ENCODE peak calls at places on chromosomes 6 and 20, in four cellular contexts. One of them, this sample, is unnamed.

GRCh38 chr20:33837096-33837830 is 26.1 kb downstream of the CHMP4B start:
- DNase-seq in mammary epithelial cell: no peak
- DNase-seq in pancreas: no peak
- DNase-seq in HCT116: no peak
- DNase-seq in this sample: no peak

GRCh38 chr20:16040742-16041141 is 532.5 kb downstream of the KIF16B start:
- DNase-seq in pancreas: no peak
- DNase-seq in mammary epithelial cell: no peak
- DNase-seq in HCT116: no peak
- DNase-seq in this sample: no peak

GRCh38 chr20:23513164-23513563 is 22.2 kb downstream of the CST8 start:
- DNase-seq in pancreas: no peak
- DNase-seq in HCT116: no peak
- DNase-seq in mammary epithelial cell: no peak
- DNase-seq in this sample: no peak

GRCh38 chr6:150072201-150072600 is 3.3 kb upstream of the ULBP3 start:
- DNase-seq in pancreas: peak; percentile 68
- DNase-seq in HCT116: peak; percentile 90
- DNase-seq in mammary epithelial cell: peak; percentile 71
- DNase-seq in this sample: peak; percentile 84

GRCh38 chr20:10185741-10186558 is 32.7 kb upstream of the SNAP25 start:
- DNase-seq in mammary epithelial cell: no peak
- DNase-seq in pancreas: peak; percentile 68
- DNase-seq in HCT116: no peak
- DNase-seq in this sample: no peak

GRCh38 chr6:5087389-5087788 is 2.2 kb downstream of the PPP1R3G start:
- DNase-seq in pancreas: peak; percentile 38
- DNase-seq in mammary epithelial cell: no peak
- DNase-seq in HCT116: no peak
- DNase-seq in this sample: no peak

GRCh38 chr6:157530126-157530525 is 149.1 kb downstream of the ZDHHC14 start:
- DNase-seq in mammary epithelial cell: no peak
- DNase-seq in HCT116: no peak
- DNase-seq in pancreas: no peak
- DNase-seq in this sample: no peak

GRCh38 chr6:14804001-14804401 is 441.9 kb upstream of the JARID2 start:
- DNase-seq in HCT116: no peak
- DNase-seq in mammary epithelial cell: peak; percentile 80
- DNase-seq in pancreas: no peak
- DNase-seq in this sample: no peak

GRCh38 chr20:39849664-39850063 is 839.4 kb downstream of the MAFB start:
- DNase-seq in pancreas: peak; percentile 43
- DNase-seq in HCT116: no peak
- DNase-seq in mammary epithelial cell: peak; percentile 88
- DNase-seq in this sample: no peak

GRCh38 chr20:44324343-44324742 is 12.5 kb upstream of the R3HDML start:
- DNase-seq in HCT116: no peak
- DNase-seq in mammary epithelial cell: peak; percentile 27
- DNase-seq in pancreas: no peak
- DNase-seq in this sample: no peak

GRCh38 chr6:84103029-84103428 is 69.5 kb downstream of the MRAP2 start:
- DNase-seq in pancreas: no peak
- DNase-seq in mammary epithelial cell: no peak
- DNase-seq in HCT116: no peak
- DNase-seq in this sample: no peak

GRCh38 chr20:35561671-35562070 is 19.8 kb downstream of the ERGIC3 start:
- DNase-seq in HCT116: no peak
- DNase-seq in pancreas: no peak
- DNase-seq in mammary epithelial cell: no peak
- DNase-seq in this sample: peak; percentile 42

GRCh38 chr6:331622-332521 is 39.6 kb downstream of the DUSP22 start:
- DNase-seq in pancreas: no peak
- DNase-seq in mammary epithelial cell: no peak
- DNase-seq in HCT116: no peak
- DNase-seq in this sample: no peak

DNA sequence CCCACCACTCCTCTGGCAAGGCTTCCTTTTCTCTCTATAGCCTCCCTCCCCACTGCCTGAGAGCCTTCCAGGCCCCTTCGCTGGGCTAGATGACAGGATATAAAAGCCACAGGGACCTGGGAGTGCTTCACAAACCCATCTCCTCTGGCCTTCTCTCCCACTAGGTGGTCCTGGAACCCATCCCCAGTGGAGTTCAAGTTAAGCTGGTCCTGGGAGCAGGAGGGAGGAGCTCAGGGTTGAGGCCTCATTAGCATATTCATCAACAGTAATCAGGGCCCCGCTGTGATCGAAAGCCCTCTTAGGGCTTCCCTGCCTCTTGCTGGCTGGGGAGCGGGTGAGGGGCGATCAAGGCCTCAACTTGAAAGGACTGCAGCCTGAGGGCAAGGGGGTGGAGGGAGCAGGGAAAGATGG is 9.1 kb downstream of the EBF4 start:
- DNase-seq in pancreas: no peak
- DNase-seq in mammary epithelial cell: no peak
- DNase-seq in HCT116: no peak
- DNase-seq in this sample: no peak
- H3K27me3 ChIP-seq in pancreas: no peaks in the 10 kb centered on the region
- H3K27me3 ChIP-seq in mammary epithelial cell: peaks cover 6% of the 10 kb centered on the region
- H3K27me3 ChIP-seq in HCT116: no peaks in the 10 kb centered on the region
- H3K27me3 ChIP-seq in this sample: peaks cover 64% of the 10 kb centered on the region

DNA sequence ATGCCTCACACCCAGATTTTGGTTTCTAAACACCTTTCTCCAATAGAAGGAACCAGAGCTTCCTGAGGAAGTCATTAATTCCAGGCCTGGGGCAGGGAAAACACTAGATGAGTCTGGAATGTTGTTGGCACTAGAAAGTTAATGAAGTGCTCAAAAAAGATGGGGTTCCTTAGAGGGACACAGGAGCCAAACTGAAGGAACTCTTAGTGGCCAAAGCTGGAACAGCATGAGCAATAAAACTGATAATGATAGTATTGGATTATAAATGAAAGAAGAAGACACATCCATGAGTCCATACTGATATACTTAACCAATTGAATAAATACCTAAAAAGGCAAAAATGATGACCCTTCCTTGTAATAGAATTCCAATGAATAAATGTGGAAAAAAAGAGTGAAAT is 4.4 kb downstream of the IL20RA start:
- DNase-seq in pancreas: no peak
- DNase-seq in HCT116: no peak
- DNase-seq in mammary epithelial cell: no peak
- DNase-seq in this sample: no peak
- H3K27me3 ChIP-seq in pancreas: no peaks in the 10 kb centered on the region
- H3K27me3 ChIP-seq in HCT116: peaks cover 5% of the 10 kb centered on the region
- H3K27me3 ChIP-seq in mammary epithelial cell: peaks cover 38% of the 10 kb centered on the region
- H3K27me3 ChIP-seq in this sample: peaks cover 19% of the 10 kb centered on the region

GRCh38 chr6:100446922-100447899 is 17.5 kb downstream of the SIM1 start:
- DNase-seq in HCT116: no peak
- DNase-seq in pancreas: no peak
- DNase-seq in mammary epithelial cell: no peak
- DNase-seq in this sample: no peak
- H3K27me3 ChIP-seq in HCT116: no peaks in the 10 kb centered on the region
- H3K27me3 ChIP-seq in pancreas: no peaks in the 10 kb centered on the region
- H3K27me3 ChIP-seq in mammary epithelial cell: peaks cover 31% of the 10 kb centered on the region
- H3K27me3 ChIP-seq in this sample: peaks cover 30% of the 10 kb centered on the region

GRCh38 chr6:138691595-138692057 is 81.9 kb upstream of the CCDC28A start:
- DNase-seq in HCT116: peak; percentile 52
- DNase-seq in pancreas: peak; percentile 27
- DNase-seq in mammary epithelial cell: peak; percentile 86
- DNase-seq in this sample: no peak
- H3K27me3 ChIP-seq in HCT116: no peaks in the 10 kb centered on the region
- H3K27me3 ChIP-seq in pancreas: no peaks in the 10 kb centered on the region
- H3K27me3 ChIP-seq in mammary epithelial cell: no peaks in the 10 kb centered on the region
- H3K27me3 ChIP-seq in this sample: peaks cover 29% of the 10 kb centered on the region

DNA sequence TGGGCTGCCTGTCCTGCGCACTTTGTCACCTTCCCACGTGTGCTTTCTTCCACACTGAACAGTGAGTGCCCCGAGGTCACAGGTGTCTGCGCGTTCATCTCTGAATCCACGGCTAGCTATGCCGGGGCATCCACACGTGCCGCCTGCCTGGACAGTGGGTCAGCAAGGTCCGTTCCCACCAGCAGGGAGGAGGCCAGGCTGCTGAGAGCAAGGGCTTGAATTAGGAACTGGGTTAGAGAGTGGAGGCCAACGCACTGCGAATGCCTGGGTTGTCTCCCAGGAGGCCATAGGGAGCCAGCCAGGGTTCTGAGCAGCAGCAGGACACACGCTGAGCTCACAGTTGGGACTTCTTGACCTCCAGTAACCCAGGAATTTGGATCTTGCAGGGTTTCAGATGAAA is 248.1 kb downstream of the TAF4 start:
- DNase-seq in pancreas: no peak
- DNase-seq in mammary epithelial cell: no peak
- DNase-seq in HCT116: no peak
- DNase-seq in this sample: no peak
- H3K27me3 ChIP-seq in pancreas: no peaks in the 10 kb centered on the region
- H3K27me3 ChIP-seq in mammary epithelial cell: no peaks in the 10 kb centered on the region
- H3K27me3 ChIP-seq in HCT116: peaks cover 10% of the 10 kb centered on the region
- H3K27me3 ChIP-seq in this sample: peaks cover 77% of the 10 kb centered on the region

DNA sequence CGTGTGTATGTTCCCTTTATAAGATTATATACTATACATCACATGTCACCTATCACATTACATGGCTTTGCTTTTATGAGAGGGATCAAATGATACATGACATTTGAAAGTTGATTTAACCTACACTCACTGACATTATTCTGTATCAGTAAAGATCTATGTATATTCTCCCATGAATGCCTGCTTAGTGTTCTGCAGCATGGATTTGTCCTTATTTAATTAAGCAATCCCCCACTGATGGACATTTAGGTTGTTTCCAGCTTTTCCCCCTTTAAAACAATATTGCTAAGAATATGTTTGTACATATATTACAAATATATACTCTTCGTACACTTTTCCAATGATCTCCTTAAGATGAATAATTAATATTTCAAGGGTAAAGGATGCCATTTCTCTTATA is 297.4 kb downstream of the TFAP2C start:
- DNase-seq in pancreas: no peak
- DNase-seq in mammary epithelial cell: no peak
- DNase-seq in HCT116: no peak
- DNase-seq in this sample: no peak
- H3K27me3 ChIP-seq in pancreas: peaks cover 41% of the 10 kb centered on the region
- H3K27me3 ChIP-seq in mammary epithelial cell: peaks cover 19% of the 10 kb centered on the region
- H3K27me3 ChIP-seq in HCT116: peaks cover 21% of the 10 kb centered on the region
- H3K27me3 ChIP-seq in this sample: peaks cover 25% of the 10 kb centered on the region

GRCh38 chr6:56957856-56958255 is 2.9 kb downstream of the BEND6 start:
- DNase-seq in mammary epithelial cell: no peak
- DNase-seq in pancreas: no peak
- DNase-seq in HCT116: no peak
- DNase-seq in this sample: no peak
- H3K27me3 ChIP-seq in mammary epithelial cell: no peaks in the 10 kb centered on the region
- H3K27me3 ChIP-seq in pancreas: peaks cover 5% of the 10 kb centered on the region
- H3K27me3 ChIP-seq in HCT116: no peaks in the 10 kb centered on the region
- H3K27me3 ChIP-seq in this sample: no peaks in the 10 kb centered on the region